ENCODE peak calls at places on chromosome 4, in ten cellular contexts. One of them, this sample, is unnamed.

GRCh38 chr4:1370321-1371124 is 23.5 kb downstream of the UVSSA start:
- DNase-seq in fibroblast of lung: no peak
- DNase-seq in BJ: no peak
- DNase-seq in cardiac muscle cell: no peak
- DNase-seq in AG10803: no peak
- DNase-seq in aorta: peak
- DNase-seq in tibial nerve: no peak
- DNase-seq in skeletal muscle cell: no peak
- DNase-seq in AG04449: no peak
- DNase-seq in lower leg skin: peak
- DNase-seq in this sample: no peak

GRCh38 chr4:76830612-76831474 is 67.1 kb downstream of the SOWAHB start:
- DNase-seq in skeletal muscle cell: peak
- DNase-seq in aorta: no peak
- DNase-seq in AG04449: peak
- DNase-seq in AG10803: peak
- DNase-seq in cardiac muscle cell: peak
- DNase-seq in BJ: peak
- DNase-seq in fibroblast of lung: peak
- DNase-seq in tibial nerve: peak
- DNase-seq in lower leg skin: no peak
- DNase-seq in this sample: peak

GRCh38 chr4:47839259-47839658 is 1.4 kb upstream of the CORIN start:
- DNase-seq in aorta: peak
- DNase-seq in skeletal muscle cell: no peak
- DNase-seq in AG04449: no peak
- DNase-seq in AG10803: peak
- DNase-seq in cardiac muscle cell: peak
- DNase-seq in lower leg skin: no peak
- DNase-seq in BJ: no peak
- DNase-seq in fibroblast of lung: peak
- DNase-seq in tibial nerve: peak
- DNase-seq in this sample: no peak

GRCh38 chr4:143713556-143714289 is 13.2 kb upstream of the FREM3 start:
- DNase-seq in aorta: no peak
- DNase-seq in fibroblast of lung: peak
- DNase-seq in BJ: no peak
- DNase-seq in lower leg skin: no peak
- DNase-seq in cardiac muscle cell: no peak
- DNase-seq in skeletal muscle cell: no peak
- DNase-seq in AG04449: no peak
- DNase-seq in tibial nerve: no peak
- DNase-seq in AG10803: no peak
- DNase-seq in this sample: no peak

GRCh38 chr4:102503301-102503746 is 2.2 kb downstream of the NFKB1 start:
- DNase-seq in tibial nerve: no peak
- DNase-seq in skeletal muscle cell: no peak
- DNase-seq in BJ: no peak
- DNase-seq in aorta: no peak
- DNase-seq in cardiac muscle cell: no peak
- DNase-seq in fibroblast of lung: no peak
- DNase-seq in lower leg skin: no peak
- DNase-seq in AG04449: no peak
- DNase-seq in AG10803: no peak
- DNase-seq in this sample: no peak

GRCh38 chr4:188781655-188782054 is 642.4 kb downstream of the TRIML1 start:
- DNase-seq in AG04449: no peak
- DNase-seq in cardiac muscle cell: no peak
- DNase-seq in fibroblast of lung: peak
- DNase-seq in tibial nerve: no peak
- DNase-seq in aorta: no peak
- DNase-seq in BJ: no peak
- DNase-seq in AG10803: no peak
- DNase-seq in lower leg skin: no peak
- DNase-seq in skeletal muscle cell: no peak
- DNase-seq in this sample: no peak

GRCh38 chr4:80362578-80363181 is 27.1 kb downstream of the CFAP299 start:
- DNase-seq in AG04449: no peak
- DNase-seq in BJ: no peak
- DNase-seq in skeletal muscle cell: peak
- DNase-seq in tibial nerve: no peak
- DNase-seq in lower leg skin: no peak
- DNase-seq in AG10803: peak
- DNase-seq in aorta: no peak
- DNase-seq in fibroblast of lung: peak
- DNase-seq in cardiac muscle cell: peak
- DNase-seq in this sample: no peak

GRCh38 chr4:31146366-31146765 is 426.2 kb downstream of the PCDH7 start:
- DNase-seq in skeletal muscle cell: no peak
- DNase-seq in lower leg skin: no peak
- DNase-seq in AG04449: no peak
- DNase-seq in fibroblast of lung: no peak
- DNase-seq in tibial nerve: no peak
- DNase-seq in BJ: no peak
- DNase-seq in aorta: no peak
- DNase-seq in AG10803: no peak
- DNase-seq in cardiac muscle cell: no peak
- DNase-seq in this sample: no peak

GRCh38 chr4:53497446-53498069 is 93.7 kb downstream of the LNX1 start:
- DNase-seq in AG10803: peak
- DNase-seq in lower leg skin: no peak
- DNase-seq in tibial nerve: peak
- DNase-seq in aorta: peak
- DNase-seq in AG04449: no peak
- DNase-seq in BJ: peak
- DNase-seq in skeletal muscle cell: no peak
- DNase-seq in cardiac muscle cell: peak
- DNase-seq in fibroblast of lung: peak
- DNase-seq in this sample: no peak

GRCh38 chr4:145557720-145558119 is 61.5 kb upstream of the MMAA start:
- DNase-seq in BJ: no peak
- DNase-seq in tibial nerve: peak
- DNase-seq in AG10803: peak
- DNase-seq in lower leg skin: no peak
- DNase-seq in cardiac muscle cell: peak
- DNase-seq in AG04449: no peak
- DNase-seq in skeletal muscle cell: no peak
- DNase-seq in fibroblast of lung: peak
- DNase-seq in aorta: peak
- DNase-seq in this sample: peak

GRCh38 chr4:39045791-39046221 is 13.6 kb upstream of the TMEM156 start:
- DNase-seq in cardiac muscle cell: peak
- DNase-seq in skeletal muscle cell: no peak
- DNase-seq in tibial nerve: no peak
- DNase-seq in BJ: no peak
- DNase-seq in fibroblast of lung: peak
- DNase-seq in AG10803: peak
- DNase-seq in aorta: no peak
- DNase-seq in AG04449: no peak
- DNase-seq in lower leg skin: no peak
- DNase-seq in this sample: no peak

GRCh38 chr4:15150636-15151432 is 148.6 kb downstream of the CPEB2 start:
- DNase-seq in AG04449: no peak
- DNase-seq in skeletal muscle cell: no peak
- DNase-seq in AG10803: no peak
- DNase-seq in aorta: no peak
- DNase-seq in fibroblast of lung: no peak
- DNase-seq in tibial nerve: no peak
- DNase-seq in BJ: no peak
- DNase-seq in cardiac muscle cell: no peak
- DNase-seq in lower leg skin: no peak
- DNase-seq in this sample: no peak

GRCh38 chr4:15153662-15154061 is 151.4 kb downstream of the CPEB2 start:
- DNase-seq in skeletal muscle cell: no peak
- DNase-seq in tibial nerve: no peak
- DNase-seq in BJ: no peak
- DNase-seq in AG10803: no peak
- DNase-seq in AG04449: no peak
- DNase-seq in aorta: no peak
- DNase-seq in cardiac muscle cell: peak
- DNase-seq in fibroblast of lung: no peak
- DNase-seq in lower leg skin: no peak
- DNase-seq in this sample: no peak

GRCh38 chr4:15149234-15149841 is 147.1 kb downstream of the CPEB2 start:
- DNase-seq in skeletal muscle cell: no peak
- DNase-seq in cardiac muscle cell: no peak
- DNase-seq in AG04449: no peak
- DNase-seq in BJ: no peak
- DNase-seq in tibial nerve: no peak
- DNase-seq in aorta: no peak
- DNase-seq in AG10803: peak
- DNase-seq in lower leg skin: no peak
- DNase-seq in fibroblast of lung: peak
- DNase-seq in this sample: no peak

GRCh38 chr4:15147709-15148651 is 145.7 kb downstream of the CPEB2 start:
- DNase-seq in aorta: no peak
- DNase-seq in cardiac muscle cell: peak
- DNase-seq in AG10803: peak
- DNase-seq in AG04449: no peak
- DNase-seq in BJ: no peak
- DNase-seq in tibial nerve: no peak
- DNase-seq in lower leg skin: no peak
- DNase-seq in fibroblast of lung: no peak
- DNase-seq in skeletal muscle cell: no peak
- DNase-seq in this sample: no peak

GRCh38 chr4:15149842-15150592 is 147.7 kb downstream of the CPEB2 start:
- DNase-seq in AG04449: no peak
- DNase-seq in skeletal muscle cell: peak
- DNase-seq in AG10803: peak
- DNase-seq in cardiac muscle cell: peak
- DNase-seq in tibial nerve: peak
- DNase-seq in lower leg skin: peak
- DNase-seq in aorta: peak
- DNase-seq in fibroblast of lung: peak
- DNase-seq in BJ: peak
- DNase-seq in this sample: peak
- H3K4me3 ChIP-seq in AG04449: no peak
- H3K4me3 ChIP-seq in skeletal muscle cell: no peak
- H3K4me3 ChIP-seq in AG10803: no peak
- H3K4me3 ChIP-seq in cardiac muscle cell: no peak
- H3K4me3 ChIP-seq in tibial nerve: no peak
- H3K4me3 ChIP-seq in lower leg skin: no peak
- H3K4me3 ChIP-seq in aorta: no peak
- H3K4me3 ChIP-seq in fibroblast of lung: no peak
- H3K4me3 ChIP-seq in BJ: no peak
- H3K4me3 ChIP-seq in this sample: no peak

GRCh38 chr4:167233523-167234387 is 539 bp downstream of the SPOCK3 start:
- DNase-seq in AG04449: no peak
- DNase-seq in skeletal muscle cell: no peak
- DNase-seq in AG10803: no peak
- DNase-seq in cardiac muscle cell: peak
- DNase-seq in BJ: no peak
- DNase-seq in tibial nerve: no peak
- DNase-seq in lower leg skin: no peak
- DNase-seq in aorta: peak
- DNase-seq in fibroblast of lung: peak
- DNase-seq in this sample: no peak
- H3K4me3 ChIP-seq in AG04449: peak
- H3K4me3 ChIP-seq in skeletal muscle cell: peak
- H3K4me3 ChIP-seq in AG10803: peak
- H3K4me3 ChIP-seq in cardiac muscle cell: peak
- H3K4me3 ChIP-seq in BJ: peak
- H3K4me3 ChIP-seq in tibial nerve: peak
- H3K4me3 ChIP-seq in lower leg skin: peak
- H3K4me3 ChIP-seq in aorta: peak
- H3K4me3 ChIP-seq in fibroblast of lung: no peak
- H3K4me3 ChIP-seq in this sample: peak

GRCh38 chr4:186727149-186727976 is 3.7 kb upstream of the FAT1 start:
- DNase-seq in tibial nerve: no peak
- DNase-seq in AG10803: peak
- DNase-seq in skeletal muscle cell: no peak
- DNase-seq in cardiac muscle cell: no peak
- DNase-seq in fibroblast of lung: no peak
- DNase-seq in aorta: no peak
- DNase-seq in lower leg skin: no peak
- DNase-seq in BJ: no peak
- DNase-seq in AG04449: no peak
- DNase-seq in this sample: no peak

GRCh38 chr4:186729856-186730255 is 6.2 kb upstream of the FAT1 start:
- DNase-seq in lower leg skin: no peak
- DNase-seq in AG04449: no peak
- DNase-seq in aorta: no peak
- DNase-seq in skeletal muscle cell: no peak
- DNase-seq in BJ: no peak
- DNase-seq in fibroblast of lung: no peak
- DNase-seq in tibial nerve: no peak
- DNase-seq in AG10803: no peak
- DNase-seq in cardiac muscle cell: no peak
- DNase-seq in this sample: no peak

GRCh38 chr4:186728631-186729271 is 5.1 kb upstream of the FAT1 start:
- DNase-seq in fibroblast of lung: no peak
- DNase-seq in AG10803: peak
- DNase-seq in BJ: peak
- DNase-seq in tibial nerve: no peak
- DNase-seq in aorta: no peak
- DNase-seq in AG04449: no peak
- DNase-seq in cardiac muscle cell: no peak
- DNase-seq in skeletal muscle cell: no peak
- DNase-seq in lower leg skin: no peak
- DNase-seq in this sample: no peak

GRCh38 chr4:186726440-186727148 is 2.9 kb upstream of the FAT1 start:
- DNase-seq in aorta: peak
- DNase-seq in AG04449: no peak
- DNase-seq in cardiac muscle cell: peak
- DNase-seq in lower leg skin: peak
- DNase-seq in fibroblast of lung: peak
- DNase-seq in BJ: no peak
- DNase-seq in AG10803: peak
- DNase-seq in tibial nerve: peak
- DNase-seq in skeletal muscle cell: no peak
- DNase-seq in this sample: no peak

DNA sequence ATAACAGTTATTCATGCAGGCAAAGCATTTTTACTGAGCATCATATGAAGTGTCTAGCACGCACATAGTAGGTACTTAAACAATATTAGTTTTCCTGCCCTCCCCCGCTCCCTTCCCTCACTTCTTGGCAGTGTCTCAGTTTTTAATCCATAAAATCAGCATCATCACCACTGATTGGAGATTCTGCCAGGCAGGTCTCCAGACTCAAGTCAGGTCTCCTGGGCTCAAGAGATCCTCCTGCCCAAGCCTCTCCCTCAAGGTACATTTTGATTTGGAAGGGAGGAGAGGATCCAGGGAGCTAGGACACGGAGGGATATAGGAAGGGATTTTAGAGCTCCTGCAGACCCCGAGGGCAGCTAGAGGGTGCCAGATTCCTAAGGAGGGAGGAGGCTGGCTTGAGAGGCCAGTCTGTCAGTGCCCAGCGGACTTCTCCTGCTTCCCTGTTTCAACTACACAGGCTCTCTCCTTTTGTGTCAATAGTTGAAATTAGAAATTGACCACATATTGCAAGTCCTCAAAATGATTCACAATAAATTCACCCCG is 4.4 kb upstream of the FAT1 start:
- DNase-seq in AG04449: no peak
- DNase-seq in lower leg skin: no peak
- DNase-seq in cardiac muscle cell: peak
- DNase-seq in AG10803: peak
- DNase-seq in aorta: no peak
- DNase-seq in tibial nerve: no peak
- DNase-seq in fibroblast of lung: peak
- DNase-seq in BJ: no peak
- DNase-seq in skeletal muscle cell: no peak
- DNase-seq in this sample: no peak
- H3K4me3 ChIP-seq in AG04449: peak
- H3K4me3 ChIP-seq in lower leg skin: no peak
- H3K4me3 ChIP-seq in cardiac muscle cell: no peak
- H3K4me3 ChIP-seq in AG10803: peak
- H3K4me3 ChIP-seq in aorta: no peak
- H3K4me3 ChIP-seq in tibial nerve: no peak
- H3K4me3 ChIP-seq in fibroblast of lung: no peak
- H3K4me3 ChIP-seq in BJ: peak
- H3K4me3 ChIP-seq in skeletal muscle cell: no peak
- H3K4me3 ChIP-seq in this sample: peak

GRCh38 chr4:95535180-95535579 is 13.6 kb downstream of the UNC5C start:
- DNase-seq in AG10803: no peak
- DNase-seq in cardiac muscle cell: no peak
- DNase-seq in AG04449: no peak
- DNase-seq in tibial nerve: no peak
- DNase-seq in aorta: no peak
- DNase-seq in lower leg skin: no peak
- DNase-seq in BJ: no peak
- DNase-seq in fibroblast of lung: no peak
- DNase-seq in skeletal muscle cell: no peak
- DNase-seq in this sample: no peak
- H3K4me3 ChIP-seq in AG10803: no peak
- H3K4me3 ChIP-seq in cardiac muscle cell: no peak
- H3K4me3 ChIP-seq in AG04449: no peak
- H3K4me3 ChIP-seq in tibial nerve: no peak
- H3K4me3 ChIP-seq in aorta: no peak
- H3K4me3 ChIP-seq in lower leg skin: no peak
- H3K4me3 ChIP-seq in BJ: no peak
- H3K4me3 ChIP-seq in fibroblast of lung: no peak
- H3K4me3 ChIP-seq in skeletal muscle cell: no peak
- H3K4me3 ChIP-seq in this sample: no peak